ENCODE peak calls at places on chromosome 1, in four cellular contexts. One of them, this sample, is unnamed.

GRCh38 chr1:115980998-115981993 is 5.0 kb downstream of the SLC22A15 start:
- DNase-seq in mesenteric fat pad: no peak
- DNase-seq in GM04504: no peak
- DNase-seq in activated gamma-delta T cell treated with anti-CD3 and anti-CD28 coated beads, Interleukin-2, amount 50 U/mL, for 16 hours: no peak
- DNase-seq in this sample: no peak

GRCh38 chr1:210293191-210293607 is 35.5 kb upstream of the HHAT start:
- DNase-seq in mesenteric fat pad: no peak
- DNase-seq in activated gamma-delta T cell treated with anti-CD3 and anti-CD28 coated beads, Interleukin-2, amount 50 U/mL, for 16 hours: no peak
- DNase-seq in GM04504: peak
- DNase-seq in this sample: no peak

GRCh38 chr1:3271866-3272265 is 182.6 kb upstream of the ARHGEF16 start:
- DNase-seq in activated gamma-delta T cell treated with anti-CD3 and anti-CD28 coated beads, Interleukin-2, amount 50 U/mL, for 16 hours: no peak
- DNase-seq in mesenteric fat pad: no peak
- DNase-seq in GM04504: no peak
- DNase-seq in this sample: no peak

GRCh38 chr1:230681599-230681998 is 32.3 kb downstream of the AGT start:
- DNase-seq in activated gamma-delta T cell treated with anti-CD3 and anti-CD28 coated beads, Interleukin-2, amount 50 U/mL, for 16 hours: no peak
- DNase-seq in GM04504: peak
- DNase-seq in mesenteric fat pad: no peak
- DNase-seq in this sample: no peak

GRCh38 chr1:61887076-61887867 is 145.0 kb downstream of the PATJ start:
- DNase-seq in activated gamma-delta T cell treated with anti-CD3 and anti-CD28 coated beads, Interleukin-2, amount 50 U/mL, for 16 hours: no peak
- DNase-seq in GM04504: no peak
- DNase-seq in mesenteric fat pad: no peak
- DNase-seq in this sample: no peak

GRCh38 chr1:200786792-200787191 is 48.1 kb downstream of the CAMSAP2 start:
- DNase-seq in mesenteric fat pad: no peak
- DNase-seq in activated gamma-delta T cell treated with anti-CD3 and anti-CD28 coated beads, Interleukin-2, amount 50 U/mL, for 16 hours: no peak
- DNase-seq in GM04504: no peak
- DNase-seq in this sample: no peak

GRCh38 chr1:205057808-205058575 is 15.0 kb downstream of the CNTN2 start:
- DNase-seq in mesenteric fat pad: no peak
- DNase-seq in GM04504: no peak
- DNase-seq in activated gamma-delta T cell treated with anti-CD3 and anti-CD28 coated beads, Interleukin-2, amount 50 U/mL, for 16 hours: no peak
- DNase-seq in this sample: no peak

GRCh38 chr1:94279048-94279447 is 41.7 kb upstream of the ARHGAP29 start:
- DNase-seq in mesenteric fat pad: no peak
- DNase-seq in activated gamma-delta T cell treated with anti-CD3 and anti-CD28 coated beads, Interleukin-2, amount 50 U/mL, for 16 hours: no peak
- DNase-seq in GM04504: no peak
- DNase-seq in this sample: no peak

GRCh38 chr1:8661185-8662110 is 156.0 kb downstream of the RERE start:
- DNase-seq in mesenteric fat pad: no peak
- DNase-seq in GM04504: peak
- DNase-seq in activated gamma-delta T cell treated with anti-CD3 and anti-CD28 coated beads, Interleukin-2, amount 50 U/mL, for 16 hours: no peak
- DNase-seq in this sample: no peak

GRCh38 chr1:96366516-96366915 is 355.1 kb upstream of the PTBP2 start:
- DNase-seq in GM04504: no peak
- DNase-seq in activated gamma-delta T cell treated with anti-CD3 and anti-CD28 coated beads, Interleukin-2, amount 50 U/mL, for 16 hours: no peak
- DNase-seq in mesenteric fat pad: no peak
- DNase-seq in this sample: no peak

This sample was measured in stimulated activated CD8-positive, alpha-beta memory T cell treated with anti-CD3 and anti-CD28 coated beads, Interleukin-12 subunit alpha, Interleukin-12 subunit beta, amount 100 ng/mL, for 4 hours.